ENCODE peak calls at places on chromosomes 1 and 21, in six cellular contexts. W, Q, R, I, J and G are unnamed samples.

GRCh38 chr21:38219049-38219628 is 37.7 kb upstream of the KCNJ15 start:
- DNase-seq in W (peak; percentile 9), R (peak; percentile 77), J (peak; percentile 30), I (peak; percentile 86), Q (peak; percentile 65), G (no peak)

GRCh38 chr1:21565285-21565684 is 56.1 kb downstream of the ALPL start:
- DNase-seq in W (no peak), I (no peak), Q (no peak), R (no peak), J (no peak), G (no peak)

GRCh38 chr1:66556161-66556611 is 22.2 kb downstream of the SGIP1 start:
- DNase-seq in Q (no peak), J (no peak), I (no peak), R (no peak), W (no peak), G (no peak)

GRCh38 chr1:186144505-186144904 is 230.5 kb downstream of the TPR start:
- DNase-seq in I (no peak), W (no peak), J (no peak), R (no peak), Q (no peak), G (no peak)

GRCh38 chr21:39319251-39319756 is 5.9 kb upstream of the BRWD1 start:
- DNase-seq in Q (no peak), R (no peak), J (no peak), I (no peak), W (no peak), G (no peak)

GRCh38 chr1:229011022-229011421 is 259.9 kb upstream of the RAB4A start:
- DNase-seq in J (no peak), I (no peak), Q (no peak), R (no peak), W (no peak), G (no peak)

GRCh38 chr1:228082260-228082974 is at the start of gene ARF1:
- DNase-seq in I (peak; percentile 94), Q (peak; percentile 97), W (peak; percentile 93), J (peak; percentile 91), R (peak; percentile 94), G (peak; percentile 60)

GRCh38 chr1:213017447-213018273 is 2.0 kb upstream of the ANGEL2 start:
- DNase-seq in R (no peak), Q (no peak), W (no peak), J (no peak), I (no peak), G (no peak)

GRCh38 chr1:160797861-160798273 is 1.9 kb downstream of the LY9 start:
- DNase-seq in Q (peak; percentile 74), I (no peak), R (no peak), J (peak; percentile 32), W (peak; percentile 36), G (no peak)

GRCh38 chr1:55081188-55081904 is 42.0 kb downstream of the PCSK9 start:
- DNase-seq in R (no peak), J (no peak), Q (no peak), I (peak; percentile 52), W (no peak), G (no peak)

GRCh38 chr1:26189751-26190275 is 589 bp upstream of the CATSPER4 start:
- DNase-seq in R (no peak), W (no peak), J (no peak), I (no peak), Q (no peak), G (no peak)

GRCh38 chr1:93964777-93965200 is 55.6 kb upstream of the GCLM start:
- DNase-seq in W (no peak), J (no peak), I (no peak), Q (no peak), R (no peak), G (peak; percentile 8)

GRCh38 chr1:21022279-21023040 is 154.2 kb downstream of the EIF4G3 start:
- DNase-seq in Q (no peak), I (no peak), W (peak; percentile 2), R (peak; percentile 68), J (no peak), G (peak; percentile 81)